ENCODE peak calls at places on chromosomes 6 and 20, in five cellular contexts. X is IMR-90, N is H1, U is mesenchymal stem cell, Y is H9. Z is an unnamed sample.

GRCh38 chr6:109242923-109243322 is 139.3 kb downstream of the CD164 start:
- DNase-seq in Y (no peak), X (no peak), U (no peak), N (no peak), Z (no peak)

GRCh38 chr6:13708679-13709261 is 2.9 kb downstream of the RANBP9 start:
- DNase-seq in Y (no peak), N (no peak), U (peak; percentile 38), X (peak; percentile 31), Z (no peak)

GRCh38 chr20:15895126-15895525 is 678.1 kb downstream of the KIF16B start:
- DNase-seq in Y (no peak), X (no peak), N (no peak), U (no peak), Z (no peak)

GRCh38 chr6:83057705-83058321 is 7.8 kb downstream of the UBE3D start:
- DNase-seq in Y (peak; percentile 43), N (peak; percentile 51), X (peak; percentile 55), U (peak; percentile 61), Z (peak; percentile 81)

GRCh38 chr6:92577077-92577719 is 842.2 kb downstream of the EPHA7 start:
- DNase-seq in U (peak; percentile 72), X (peak; percentile 50), N (no peak), Y (peak; percentile 43), Z (no peak)

GRCh38 chr6:18473765-18474164 is 86.6 kb downstream of the RNF144B start:
- DNase-seq in X (no peak), N (no peak), Y (no peak), U (no peak), Z (no peak)

GRCh38 chr20:1363522-1363921 is 29.3 kb downstream of the FKBP1A start:
- DNase-seq in U (no peak), N (no peak), X (no peak), Y (no peak), Z (no peak)

GRCh38 chr6:109874086-109874485 is 104.0 kb upstream of the GPR6 start:
- DNase-seq in X (no peak), Y (no peak), N (no peak), U (no peak), Z (no peak)

GRCh38 chr6:169236545-169236944 is 17.1 kb downstream of the THBS2 start:
- DNase-seq in U (no peak), X (no peak), N (no peak), Y (no peak), Z (no peak)

GRCh38 chr6:169233832-169234231 is 19.8 kb downstream of the THBS2 start:
- DNase-seq in Y (no peak), X (no peak), N (no peak), U (no peak), Z (no peak)

GRCh38 chr6:169236988-169237387 is 16.7 kb downstream of the THBS2 start:
- DNase-seq in U (no peak), X (no peak), N (no peak), Y (no peak), Z (no peak)

GRCh38 chr6:169234634-169235033 is 19.0 kb downstream of the THBS2 start:
- DNase-seq in Y (no peak), U (no peak), X (no peak), N (no peak), Z (no peak)

GRCh38 chr6:169235286-169235685 is 18.4 kb downstream of the THBS2 start:
- DNase-seq in X (no peak), U (no peak), N (no peak), Y (no peak), Z (no peak)
- H4K91ac ChIP-seq in X (no peak overlapping the region), U (no peak overlapping the region), N (no peak overlapping the region), Y (no peak overlapping the region), Z (no peak overlapping the region)

GRCh38 chr20:25118529-25118928 is 36.6 kb upstream of the VSX1 start:
- DNase-seq in U (no peak), X (no peak), Y (no peak), N (no peak), Z (no peak)
- H4K91ac ChIP-seq in U (peak overlapping the region; percentile 31), X (no peak overlapping the region), Y (no peak overlapping the region), N (no peak overlapping the region), Z (no peak overlapping the region)

DNA sequence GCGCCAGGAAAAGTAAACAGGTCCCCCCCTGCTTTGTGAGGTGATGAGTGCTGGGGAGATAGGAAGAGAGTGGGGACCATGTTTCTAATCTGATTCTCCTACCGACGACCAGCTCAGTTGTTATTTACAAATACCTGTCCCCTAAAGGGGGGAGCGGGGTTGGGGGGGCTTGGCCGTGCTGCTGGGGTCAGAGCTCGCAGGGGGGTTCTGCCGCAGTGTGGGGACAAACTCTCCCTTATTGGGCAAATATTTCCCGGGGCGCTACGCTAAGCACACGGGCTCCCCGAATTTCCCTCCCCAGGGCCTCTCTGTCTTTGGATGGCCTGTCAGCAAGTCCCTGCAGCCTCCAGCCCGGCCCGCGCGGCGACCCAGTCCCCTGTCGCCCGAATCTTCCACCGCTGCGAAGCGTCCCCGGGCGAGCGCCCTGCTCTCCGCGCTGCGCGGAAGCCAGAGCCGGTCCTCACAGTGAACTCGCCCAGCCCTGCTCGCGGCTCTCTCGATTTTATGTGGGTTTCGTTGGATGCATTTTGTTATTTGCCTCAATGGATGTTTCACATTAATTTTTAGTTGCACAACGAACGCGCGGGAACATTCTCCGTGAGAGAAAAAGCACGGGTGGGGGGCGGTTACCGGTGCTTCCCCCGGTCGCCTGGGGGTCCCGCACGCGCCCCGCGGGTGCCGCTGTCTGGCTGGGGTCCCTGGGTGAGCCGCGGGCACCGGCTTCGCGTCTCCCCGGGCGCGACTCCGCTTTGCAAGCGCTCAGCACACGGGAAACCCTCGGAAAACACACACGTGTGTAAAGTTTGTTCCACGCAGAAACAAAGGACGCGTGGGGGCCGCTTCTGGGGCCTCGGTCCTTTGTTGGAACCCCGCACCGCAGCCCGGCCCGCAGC is 1.5 kb upstream of the STX16 start:
- DNase-seq in Y (no peak), X (no peak), N (peak; percentile 56), U (no peak), Z (no peak)
- H4K91ac ChIP-seq in Y (no peak overlapping the region), X (peak overlapping the region; percentile 49), N (peak overlapping the region; percentile 46), U (peak overlapping the region; percentile 96), Z (peak overlapping the region; percentile 99)

GRCh38 chr6:167441653-167442644 is 117.1 kb downstream of the TTLL2 start:
- DNase-seq in N (peak; percentile 63), X (no peak), Y (peak; percentile 91), U (peak; percentile 26), Z (peak; percentile 73)
- H4K91ac ChIP-seq in N (peak overlapping the region; percentile 39), X (no peak overlapping the region), Y (no peak overlapping the region), U (no peak overlapping the region), Z (no peak overlapping the region)

GRCh38 chr6:170583736-170584180 is 679 bp downstream of the PDCD2 start:
- DNase-seq in Y (no peak), N (no peak), U (no peak), X (peak; percentile 1), Z (no peak)

GRCh38 chr6:170575250-170575649 is 9.2 kb downstream of the PDCD2 start:
- DNase-seq in X (peak; percentile 22), Y (no peak), U (peak; percentile 20), N (no peak), Z (peak; percentile 5)

GRCh38 chr6:170584181-170584953 is at the start of gene PDCD2:
- DNase-seq in Y (peak; percentile 94), U (peak; percentile 93), X (peak; percentile 88), N (peak; percentile 89), Z (peak; percentile 93)

GRCh38 chr6:170578909-170579308 is 5.5 kb downstream of the PDCD2 start:
- DNase-seq in U (no peak), N (no peak), X (no peak), Y (no peak), Z (no peak)
- H4K91ac ChIP-seq in U (no peak overlapping the region), N (no peak overlapping the region), X (no peak overlapping the region), Y (no peak overlapping the region), Z (no peak overlapping the region)

GRCh38 chr6:169960003-169960344 is 208.6 kb downstream of the ERMARD start:
- DNase-seq in X (no peak), U (no peak), N (no peak), Y (no peak), Z (no peak)

GRCh38 chr6:169961772-169962561 is 210.5 kb downstream of the ERMARD start:
- DNase-seq in Y (peak; percentile 73), N (peak; percentile 76), X (no peak), U (no peak), Z (no peak)

GRCh38 chr6:169960531-169960890 is 209.1 kb downstream of the ERMARD start:
- DNase-seq in U (no peak), Y (no peak), X (no peak), N (no peak), Z (no peak)

GRCh38 chr6:169959129-169960002 is 207.9 kb downstream of the ERMARD start:
- DNase-seq in U (no peak), X (no peak), N (peak; percentile 41), Y (peak; percentile 38), Z (peak; percentile 35)

DNA sequence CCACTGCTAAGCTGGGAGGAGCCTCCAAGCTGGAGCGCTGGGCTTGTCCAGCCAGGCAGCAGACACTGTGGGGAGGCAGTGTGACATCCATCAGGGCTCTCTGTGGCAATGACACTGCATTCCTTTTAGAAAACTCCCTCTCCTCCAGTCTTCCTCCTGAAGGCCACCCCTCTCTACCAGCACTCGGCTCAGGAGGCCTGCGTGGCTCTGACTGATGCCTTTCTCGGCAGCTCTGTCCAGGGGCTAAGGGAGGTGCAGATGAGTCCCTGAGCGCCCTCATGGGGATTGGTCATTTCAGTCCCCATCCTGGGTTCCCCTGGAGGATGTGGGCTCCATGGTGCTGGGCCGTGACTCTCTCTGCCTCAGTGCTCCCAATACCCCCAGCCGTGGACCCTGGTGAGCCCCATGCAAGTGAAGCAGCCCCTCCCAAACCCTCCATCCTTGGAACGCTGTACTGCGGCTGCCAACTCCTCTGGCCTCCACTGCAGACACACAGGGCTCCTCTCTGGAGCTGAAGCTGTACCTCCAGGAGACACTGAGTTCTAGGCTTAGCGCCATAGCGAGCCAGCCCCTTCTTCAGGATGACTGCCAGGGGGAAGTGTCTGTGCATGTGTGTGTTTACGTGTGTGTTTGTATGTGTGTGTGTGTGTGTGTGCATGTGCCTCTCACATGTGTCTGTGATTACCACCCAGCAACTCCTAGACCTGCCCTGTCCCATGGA is 209.6 kb downstream of the ERMARD start:
- DNase-seq in X (no peak), Y (peak; percentile 29), U (no peak), N (peak; percentile 44), Z (no peak)
- H4K91ac ChIP-seq in X (no peak overlapping the region), Y (no peak overlapping the region), U (no peak overlapping the region), N (no peak overlapping the region), Z (no peak overlapping the region)

GRCh38 chr20:50015993-50016770 is 33.4 kb downstream of the SNAI1 start:
- DNase-seq in X (no peak), U (peak; percentile 76), N (no peak), Y (no peak), Z (no peak)
- H4K91ac ChIP-seq in X (no peak overlapping the region), U (peak overlapping the region; percentile 67), N (no peak overlapping the region), Y (no peak overlapping the region), Z (peak overlapping the region; percentile 92)

DNA sequence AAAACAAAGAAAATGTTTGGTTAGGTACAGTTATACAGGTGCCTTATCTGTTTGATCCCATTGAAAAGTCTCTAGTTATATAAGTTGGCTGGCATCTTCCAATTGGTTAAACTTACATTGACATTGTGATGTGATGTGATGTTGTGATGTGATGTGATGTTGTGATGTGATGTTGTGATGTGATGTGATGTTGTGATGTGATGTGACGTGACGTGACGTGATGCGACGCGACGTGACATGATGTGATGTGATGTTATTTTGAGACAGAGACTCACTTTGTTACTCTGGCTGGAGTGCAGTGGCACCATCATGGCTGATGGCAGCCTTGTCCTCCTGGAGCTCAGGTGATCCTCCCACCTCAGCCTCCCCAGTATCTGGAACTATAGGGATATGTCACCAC is 507.6 kb downstream of the HAO1 start:
- DNase-seq in U (no peak), X (no peak), N (no peak), Y (no peak), Z (no peak)
- H4K91ac ChIP-seq in U (no peak overlapping the region), X (no peak overlapping the region), N (no peak overlapping the region), Y (no peak overlapping the region), Z (no peak overlapping the region)

GRCh38 chr6:85641916-85642773 is 541 bp downstream of the SYNCRIP start:
- DNase-seq in X (peak; percentile 45), Y (peak; percentile 45), N (no peak), U (peak; percentile 72), Z (peak; percentile 27)
- H4K91ac ChIP-seq in X (peak overlapping the region; percentile 100), Y (peak overlapping the region; percentile 87), N (peak overlapping the region; percentile 99), U (peak overlapping the region; percentile 98), Z (peak overlapping the region; percentile 99)

GRCh38 chr20:50870572-50871161 is 60.6 kb downstream of the ADNP start:
- DNase-seq in U (peak; percentile 59), X (peak; percentile 52), Y (peak; percentile 96), N (peak; percentile 84), Z (no peak)
- H4K91ac ChIP-seq in U (peak overlapping the region; percentile 18), X (peak overlapping the region; percentile 55), Y (peak overlapping the region; percentile 29), N (peak overlapping the region; percentile 75), Z (peak overlapping the region; percentile 91)